ENCODE peak calls at places on chromosomes 13 and 19, in six cellular contexts. I is NCI-H1092 treated with DMSO at 0.1 percent for 48 hours, N is non-pigmented ciliary epithelial cell, E is AML-193, K is GM20000, R is body of pancreas. Z is an unnamed sample.

GRCh38 chr19:41588497-41589209 is 12.7 kb downstream of the CEACAM21 start:
- DNase-seq in I (no peak), N (no peak), E (peak), K (peak), R (no peak), Z (peak)

GRCh38 chr13:39036212-39036611 is 1.7 kb downstream of the PROSER1 start:
- DNase-seq in I (peak), N (no peak), E (no peak), K (no peak), R (no peak), Z (no peak)

GRCh38 chr19:24057144-24057543 is 29.8 kb upstream of the ZNF254 start:
- DNase-seq in I (no peak), N (no peak), E (no peak), K (no peak), R (no peak), Z (no peak)

GRCh38 chr13:51745236-51745635 is 58.7 kb downstream of the DHRS12 start:
- DNase-seq in I (no peak), N (no peak), E (no peak), K (no peak), R (no peak), Z (no peak)

GRCh38 chr19:4208385-4209094 is 20.8 kb upstream of the EBI3 start:
- DNase-seq in I (no peak), N (no peak), E (no peak), K (peak), R (no peak), Z (peak)

GRCh38 chr19:3365093-3365446 is 1.3 kb upstream of the NFIC start:
- DNase-seq in I (no peak), N (no peak), E (no peak), K (no peak), R (no peak), Z (no peak)

GRCh38 chr19:46426506-46427162 is 2.1 kb downstream of the PNMA8C start:
- DNase-seq in I (peak), N (no peak), E (no peak), K (peak), R (peak), Z (no peak)

GRCh38 chr13:69565334-69565733 is 542.3 kb upstream of the ATXN8OS start:
- DNase-seq in I (no peak), N (peak), E (peak), K (peak), R (no peak), Z (peak)

GRCh38 chr19:6204212-6204611 is 68.7 kb downstream of the ACSBG2 start:
- DNase-seq in I (no peak), N (no peak), E (no peak), K (no peak), R (no peak), Z (no peak)